ENCODE peak calls at places on chromosomes 11 and 22, in four cellular contexts. One of them, this sample, is unnamed.

GRCh38 chr11:114496915-114497314 is 57.6 kb downstream of the REXO2 start:
- DNase-seq in heart left ventricle: no peak
- DNase-seq in RWPE1: no peak
- DNase-seq in K562: no peak
- DNase-seq in this sample: no peak

GRCh38 chr11:6328321-6328720 is 8.0 kb upstream of the CAVIN3 start:
- DNase-seq in heart left ventricle: no peak
- DNase-seq in RWPE1: no peak
- DNase-seq in K562: no peak
- DNase-seq in this sample: no peak

GRCh38 chr11:122354029-122354697 is 238.1 kb upstream of the BLID start:
- DNase-seq in heart left ventricle: no peak
- DNase-seq in RWPE1: no peak
- DNase-seq in K562: no peak
- DNase-seq in this sample: no peak

GRCh38 chr22:43995057-43995685 is 28.9 kb upstream of the PARVB start:
- DNase-seq in heart left ventricle: no peak
- DNase-seq in RWPE1: no peak
- DNase-seq in K562: no peak
- DNase-seq in this sample: no peak

GRCh38 chr11:104610597-104610996 is 287.7 kb downstream of the CASP12 start:
- DNase-seq in heart left ventricle: no peak
- DNase-seq in RWPE1: no peak
- DNase-seq in K562: no peak
- DNase-seq in this sample: no peak

GRCh38 chr22:38467904-38468760 is at the start of gene KDELR3:
- DNase-seq in heart left ventricle: peak
- DNase-seq in RWPE1: peak
- DNase-seq in K562: peak
- DNase-seq in this sample: peak

GRCh38 chr22:42766860-42767259 is 46.2 kb upstream of the A4GALT start:
- DNase-seq in heart left ventricle: peak
- DNase-seq in RWPE1: no peak
- DNase-seq in K562: no peak
- DNase-seq in this sample: no peak

GRCh38 chr22:29464581-29464980 is 15.4 kb upstream of the NEFH start:
- DNase-seq in heart left ventricle: no peak
- DNase-seq in RWPE1: no peak
- DNase-seq in K562: no peak
- DNase-seq in this sample: no peak

GRCh38 chr11:36155770-36156485 is 133.3 kb downstream of the COMMD9 start:
- DNase-seq in heart left ventricle: no peak
- DNase-seq in RWPE1: no peak
- DNase-seq in K562: no peak
- DNase-seq in this sample: peak

GRCh38 chr11:72579816-72580647 is 94.2 kb downstream of the PDE2A start:
- DNase-seq in heart left ventricle: no peak
- DNase-seq in RWPE1: no peak
- DNase-seq in K562: no peak
- DNase-seq in this sample: peak

GRCh38 chr22:27848005-27848404 is 46.4 kb upstream of the MN1 start:
- DNase-seq in heart left ventricle: no peak
- DNase-seq in RWPE1: no peak
- DNase-seq in K562: no peak
- DNase-seq in this sample: peak

GRCh38 chr11:117547911-117548310 is 220.3 kb downstream of the CEP164 start:
- DNase-seq in heart left ventricle: no peak
- DNase-seq in RWPE1: no peak
- DNase-seq in K562: no peak
- DNase-seq in this sample: no peak

GRCh38 chr22:47787501-47788227 is 1025.2 kb downstream of the TBC1D22A start:
- DNase-seq in heart left ventricle: no peak
- DNase-seq in RWPE1: no peak
- DNase-seq in K562: no peak
- DNase-seq in this sample: peak

GRCh38 chr11:70695086-70695960 is 297.0 kb downstream of the CTTN start:
- DNase-seq in heart left ventricle: no peak
- DNase-seq in RWPE1: no peak
- DNase-seq in K562: no peak
- DNase-seq in this sample: no peak

GRCh38 chr11:15926071-15926470 is 430.3 kb downstream of the SOX6 start:
- DNase-seq in heart left ventricle: no peak
- DNase-seq in RWPE1: no peak
- DNase-seq in K562: no peak
- DNase-seq in this sample: no peak

GRCh38 chr11:64647019-64647805 is 56.2 kb downstream of the SLC22A12 start:
- DNase-seq in heart left ventricle: no peak
- DNase-seq in RWPE1: no peak
- DNase-seq in K562: no peak
- DNase-seq in this sample: no peak

GRCh38 chr11:12363373-12363772 is 14.0 kb upstream of the PARVA start:
- DNase-seq in heart left ventricle: no peak
- DNase-seq in RWPE1: no peak
- DNase-seq in K562: no peak
- DNase-seq in this sample: no peak

GRCh38 chr11:67516806-67517205 is 6.4 kb downstream of the CABP2 start:
- DNase-seq in heart left ventricle: no peak
- DNase-seq in RWPE1: no peak
- DNase-seq in K562: no peak
- DNase-seq in this sample: no peak

GRCh38 chr22:23380230-23380573 is 199.9 kb downstream of the IGLL1 start:
- DNase-seq in heart left ventricle: no peak
- DNase-seq in RWPE1: no peak
- DNase-seq in K562: no peak
- DNase-seq in this sample: no peak

GRCh38 chr11:70524096-70524922 is 126.0 kb downstream of the CTTN start:
- DNase-seq in heart left ventricle: no peak
- DNase-seq in RWPE1: no peak
- DNase-seq in K562: no peak
- DNase-seq in this sample: peak

GRCh38 chr11:13210424-13210823 is 67.2 kb upstream of the BMAL1 start:
- DNase-seq in heart left ventricle: peak
- DNase-seq in RWPE1: peak
- DNase-seq in K562: peak
- DNase-seq in this sample: peak

GRCh38 chr22:42939941-42940653 is 74.9 kb downstream of the PACSIN2 start:
- DNase-seq in heart left ventricle: peak
- DNase-seq in RWPE1: peak
- DNase-seq in K562: no peak
- DNase-seq in this sample: peak

GRCh38 chr11:45157247-45158209 is 11.1 kb downstream of the PRDM11 start:
- DNase-seq in heart left ventricle: no peak
- DNase-seq in RWPE1: no peak
- DNase-seq in K562: no peak
- DNase-seq in this sample: no peak
- H3K27ac ChIP-seq in heart left ventricle: peak
- H3K27ac ChIP-seq in RWPE1: peak
- H3K27ac ChIP-seq in K562: no peak
- H3K27ac ChIP-seq in this sample: peak

GRCh38 chr11:77299528-77299993 is 1.9 kb downstream of the GDPD4 start:
- DNase-seq in heart left ventricle: no peak
- DNase-seq in RWPE1: peak
- DNase-seq in K562: peak
- DNase-seq in this sample: no peak
- H3K27ac ChIP-seq in heart left ventricle: no peak
- H3K27ac ChIP-seq in RWPE1: no peak
- H3K27ac ChIP-seq in K562: peak
- H3K27ac ChIP-seq in this sample: no peak

GRCh38 chr11:33634291-33634834 is 66.3 kb downstream of the C11orf91 start:
- DNase-seq in heart left ventricle: no peak
- DNase-seq in RWPE1: peak
- DNase-seq in K562: no peak
- DNase-seq in this sample: no peak
- H3K27ac ChIP-seq in heart left ventricle: no peak
- H3K27ac ChIP-seq in RWPE1: peak
- H3K27ac ChIP-seq in K562: no peak
- H3K27ac ChIP-seq in this sample: no peak

GRCh38 chr11:29452131-29452530 is 564.7 kb downstream of the KCNA4 start:
- DNase-seq in heart left ventricle: no peak
- DNase-seq in RWPE1: no peak
- DNase-seq in K562: no peak
- DNase-seq in this sample: no peak

GRCh38 chr11:29446132-29446531 is 570.7 kb downstream of the KCNA4 start:
- DNase-seq in heart left ventricle: no peak
- DNase-seq in RWPE1: no peak
- DNase-seq in K562: no peak
- DNase-seq in this sample: peak

GRCh38 chr11:29447821-29448220 is 569.0 kb downstream of the KCNA4 start:
- DNase-seq in heart left ventricle: no peak
- DNase-seq in RWPE1: no peak
- DNase-seq in K562: no peak
- DNase-seq in this sample: no peak

GRCh38 chr11:29448246-29448877 is 568.5 kb downstream of the KCNA4 start:
- DNase-seq in heart left ventricle: no peak
- DNase-seq in RWPE1: peak
- DNase-seq in K562: no peak
- DNase-seq in this sample: peak

DNA sequence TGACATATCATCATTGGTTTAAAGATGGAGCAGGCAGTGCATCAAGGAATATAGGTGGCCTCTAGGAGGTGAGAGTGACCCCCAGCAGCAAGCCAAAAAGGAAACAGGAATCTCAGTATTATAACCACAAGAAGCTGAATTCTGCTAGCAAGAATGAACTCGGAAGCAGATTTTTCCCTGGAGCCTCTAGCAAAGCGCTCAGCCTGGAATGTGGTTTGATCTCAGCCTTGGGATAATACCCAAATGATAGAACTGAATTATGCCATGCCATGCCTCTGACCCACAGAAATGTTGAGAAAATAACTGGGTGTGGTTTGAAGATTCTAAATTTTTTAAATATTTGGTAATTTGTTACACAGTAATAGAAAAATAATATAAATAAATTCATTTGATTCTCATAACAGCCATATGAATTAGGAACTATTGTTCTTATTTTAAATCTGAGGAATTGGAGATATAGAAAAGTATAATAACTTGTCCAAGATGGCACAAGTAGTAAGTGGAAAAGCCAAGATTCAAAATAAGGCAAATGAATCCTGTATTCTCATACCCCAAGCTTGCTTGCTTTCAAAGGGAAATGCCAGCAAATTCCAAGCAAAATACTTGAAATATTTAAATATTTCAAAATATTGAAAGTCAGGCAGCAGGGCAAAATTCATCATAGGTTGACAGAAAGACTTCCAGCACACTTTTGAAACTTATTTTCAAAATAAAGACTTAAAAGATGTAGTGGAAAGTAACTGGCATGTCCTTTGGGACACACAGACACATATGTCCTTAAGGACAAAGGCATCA is 567.4 kb downstream of the KCNA4 start:
- DNase-seq in heart left ventricle: no peak
- DNase-seq in RWPE1: no peak
- DNase-seq in K562: no peak
- DNase-seq in this sample: no peak
- H3K27ac ChIP-seq in heart left ventricle: no peak
- H3K27ac ChIP-seq in RWPE1: no peak
- H3K27ac ChIP-seq in K562: no peak
- H3K27ac ChIP-seq in this sample: no peak

GRCh38 chr11:133934096-133934495 is 22.7 kb downstream of the IGSF9B start:
- DNase-seq in heart left ventricle: no peak
- DNase-seq in RWPE1: no peak
- DNase-seq in K562: no peak
- DNase-seq in this sample: no peak
- H3K27ac ChIP-seq in heart left ventricle: no peak
- H3K27ac ChIP-seq in RWPE1: no peak
- H3K27ac ChIP-seq in K562: no peak
- H3K27ac ChIP-seq in this sample: peak

GRCh38 chr11:128416976-128417375 is 170.4 kb downstream of the ETS1 start:
- DNase-seq in heart left ventricle: no peak
- DNase-seq in RWPE1: no peak
- DNase-seq in K562: no peak
- DNase-seq in this sample: no peak
- H3K27ac ChIP-seq in heart left ventricle: peak
- H3K27ac ChIP-seq in RWPE1: no peak
- H3K27ac ChIP-seq in K562: no peak
- H3K27ac ChIP-seq in this sample: no peak

GRCh38 chr11:86804871-86805415 is 4.6 kb downstream of the PRSS23 start:
- DNase-seq in heart left ventricle: no peak
- DNase-seq in RWPE1: no peak
- DNase-seq in K562: no peak
- DNase-seq in this sample: no peak

GRCh38 chr11:86805873-86806310 is 5.5 kb downstream of the PRSS23 start:
- DNase-seq in heart left ventricle: no peak
- DNase-seq in RWPE1: no peak
- DNase-seq in K562: no peak
- DNase-seq in this sample: no peak

GRCh38 chr11:86809561-86809960 is 9.2 kb downstream of the PRSS23 start:
- DNase-seq in heart left ventricle: no peak
- DNase-seq in RWPE1: no peak
- DNase-seq in K562: no peak
- DNase-seq in this sample: no peak

GRCh38 chr11:86806903-86807302 is 6.6 kb downstream of the PRSS23 start:
- DNase-seq in heart left ventricle: no peak
- DNase-seq in RWPE1: no peak
- DNase-seq in K562: no peak
- DNase-seq in this sample: no peak

GRCh38 chr11:86807356-86807755 is 7.0 kb downstream of the PRSS23 start:
- DNase-seq in heart left ventricle: no peak
- DNase-seq in RWPE1: no peak
- DNase-seq in K562: no peak
- DNase-seq in this sample: peak
- H3K27ac ChIP-seq in heart left ventricle: no peak
- H3K27ac ChIP-seq in RWPE1: no peak
- H3K27ac ChIP-seq in K562: no peak
- H3K27ac ChIP-seq in this sample: peak

DNA sequence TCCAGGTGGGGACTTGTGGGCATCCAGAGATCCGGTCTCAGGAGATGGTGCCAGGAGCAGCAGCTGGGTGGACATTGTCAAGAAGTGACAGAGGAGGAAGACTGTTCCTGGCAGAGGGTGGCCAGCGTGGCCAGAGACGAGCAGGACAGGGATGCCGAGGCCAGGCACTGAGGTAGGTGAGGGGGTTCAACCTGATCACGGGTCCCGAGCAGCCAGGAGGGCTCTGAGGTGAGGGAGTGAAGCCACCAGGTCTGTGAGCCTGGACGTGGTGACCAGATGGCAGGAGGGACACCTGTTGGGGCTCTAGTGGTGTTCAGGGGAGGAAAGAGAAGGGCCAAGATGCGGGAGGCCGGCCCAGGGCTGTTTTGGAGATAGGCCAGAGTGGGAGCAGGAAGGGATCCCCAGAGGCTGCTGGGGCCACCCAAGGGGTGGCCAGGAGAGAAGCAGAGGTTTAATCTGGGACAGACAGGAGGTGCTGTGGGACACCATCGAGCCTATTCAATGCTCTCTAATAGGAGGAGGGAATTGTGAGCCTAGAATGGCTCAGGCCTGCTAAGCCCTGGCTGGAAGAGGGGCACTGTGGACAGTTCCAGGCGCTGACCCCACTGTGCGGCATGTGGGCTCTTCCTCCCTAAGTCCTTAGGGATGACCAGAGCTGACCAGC is 6.3 kb downstream of the PPM1F start:
- DNase-seq in heart left ventricle: no peak
- DNase-seq in RWPE1: no peak
- DNase-seq in K562: peak
- DNase-seq in this sample: no peak
- H3K27ac ChIP-seq in heart left ventricle: peak
- H3K27ac ChIP-seq in RWPE1: peak
- H3K27ac ChIP-seq in K562: peak
- H3K27ac ChIP-seq in this sample: no peak